ENCODE peak calls at places on chromosomes 1 and 21, in five cellular contexts. One of them, this sample, is unnamed.
A peak's percentile ranks its signal among the peaks of the same experiment; 100 is the strongest.

GRCh38 chr1:76285578-76286135 is 211.1 kb downstream of the ST6GALNAC3 start:
- ATAC-seq in activated CD4-positive, alpha-beta T cell treated with anti-CD3 and anti-CD28 coated beads for 36 hours: peak; percentile 12
- ATAC-seq in upper lobe of left lung: no peak
- ATAC-seq in Right ventricle myocardium inferior: no peak
- ATAC-seq in omental fat pad: no peak
- ATAC-seq in this sample: no peak

GRCh38 chr1:157700305-157700704 is 264 bp downstream of the FCRL3 start:
- ATAC-seq in activated CD4-positive, alpha-beta T cell treated with anti-CD3 and anti-CD28 coated beads for 36 hours: peak; percentile 18
- ATAC-seq in omental fat pad: no peak
- ATAC-seq in Right ventricle myocardium inferior: no peak
- ATAC-seq in upper lobe of left lung: no peak
- ATAC-seq in this sample: no peak

GRCh38 chr1:45796946-45797345 is 6.5 kb upstream of the MAST2 start:
- ATAC-seq in upper lobe of left lung: no peak
- ATAC-seq in omental fat pad: no peak
- ATAC-seq in activated CD4-positive, alpha-beta T cell treated with anti-CD3 and anti-CD28 coated beads for 36 hours: no peak
- ATAC-seq in Right ventricle myocardium inferior: no peak
- ATAC-seq in this sample: no peak

GRCh38 chr21:36541721-36542139 is 61.8 kb upstream of the CLDN14 start:
- ATAC-seq in activated CD4-positive, alpha-beta T cell treated with anti-CD3 and anti-CD28 coated beads for 36 hours: no peak
- ATAC-seq in omental fat pad: no peak
- ATAC-seq in Right ventricle myocardium inferior: no peak
- ATAC-seq in upper lobe of left lung: no peak
- ATAC-seq in this sample: no peak

GRCh38 chr1:60942291-60942690 is 140.1 kb upstream of the NFIA start:
- ATAC-seq in activated CD4-positive, alpha-beta T cell treated with anti-CD3 and anti-CD28 coated beads for 36 hours: no peak
- ATAC-seq in upper lobe of left lung: no peak
- ATAC-seq in omental fat pad: no peak
- ATAC-seq in Right ventricle myocardium inferior: no peak
- ATAC-seq in this sample: no peak

GRCh38 chr1:33331444-33332356 is 10.8 kb upstream of the A3GALT2 start:
- ATAC-seq in Right ventricle myocardium inferior: peak; percentile 9
- ATAC-seq in upper lobe of left lung: no peak
- ATAC-seq in omental fat pad: no peak
- ATAC-seq in activated CD4-positive, alpha-beta T cell treated with anti-CD3 and anti-CD28 coated beads for 36 hours: no peak
- ATAC-seq in this sample: no peak

GRCh38 chr1:246794261-246795093 is 70.3 kb downstream of the SCCPDH start:
- ATAC-seq in activated CD4-positive, alpha-beta T cell treated with anti-CD3 and anti-CD28 coated beads for 36 hours: no peak
- ATAC-seq in omental fat pad: no peak
- ATAC-seq in upper lobe of left lung: peak; percentile 67
- ATAC-seq in Right ventricle myocardium inferior: peak; percentile 8
- ATAC-seq in this sample: no peak

GRCh38 chr1:202200112-202200548 is 6.5 kb downstream of the LGR6 start:
- ATAC-seq in upper lobe of left lung: no peak
- ATAC-seq in activated CD4-positive, alpha-beta T cell treated with anti-CD3 and anti-CD28 coated beads for 36 hours: no peak
- ATAC-seq in omental fat pad: peak; percentile 72
- ATAC-seq in Right ventricle myocardium inferior: no peak
- ATAC-seq in this sample: no peak

GRCh38 chr1:223738465-223739365 is 26.4 kb downstream of the CAPN2 start:
- ATAC-seq in upper lobe of left lung: peak; percentile 81
- ATAC-seq in omental fat pad: no peak
- ATAC-seq in Right ventricle myocardium inferior: peak; percentile 29
- ATAC-seq in activated CD4-positive, alpha-beta T cell treated with anti-CD3 and anti-CD28 coated beads for 36 hours: no peak
- ATAC-seq in this sample: peak; percentile 56

GRCh38 chr1:193524616-193525015 is 338.2 kb upstream of the B3GALT2 start:
- ATAC-seq in upper lobe of left lung: no peak
- ATAC-seq in omental fat pad: no peak
- ATAC-seq in Right ventricle myocardium inferior: no peak
- ATAC-seq in activated CD4-positive, alpha-beta T cell treated with anti-CD3 and anti-CD28 coated beads for 36 hours: no peak
- ATAC-seq in this sample: no peak

GRCh38 chr1:182680901-182681300 is 3.5 kb downstream of the RGS8 start:
- ATAC-seq in Right ventricle myocardium inferior: no peak
- ATAC-seq in activated CD4-positive, alpha-beta T cell treated with anti-CD3 and anti-CD28 coated beads for 36 hours: peak; percentile 78
- ATAC-seq in upper lobe of left lung: no peak
- ATAC-seq in omental fat pad: no peak
- ATAC-seq in this sample: no peak

GRCh38 chr21:42338730-42339715 is 11.8 kb downstream of the TFF2 start:
- ATAC-seq in Right ventricle myocardium inferior: no peak
- ATAC-seq in activated CD4-positive, alpha-beta T cell treated with anti-CD3 and anti-CD28 coated beads for 36 hours: peak; percentile 50
- ATAC-seq in upper lobe of left lung: no peak
- ATAC-seq in omental fat pad: no peak
- ATAC-seq in this sample: no peak